ENCODE peak calls at places on chromosomes 6 and 20, in four cellular contexts. R is AG04450, A is nephron progenitor cell, U is K562. F is an unnamed sample.

GRCh38 chr6:132742495-132742894 is 15.2 kb downstream of the VNN2 start:
- DNase-seq in R (no peak), A (no peak), U (no peak), F (no peak)

GRCh38 chr6:138576303-138576702 is 77.0 kb upstream of the NHSL1 start:
- DNase-seq in R (no peak), A (no peak), U (no peak), F (no peak)

GRCh38 chr20:58224097-58224496 is 4.4 kb downstream of the ANKRD60 start:
- DNase-seq in R (no peak), A (no peak), U (no peak), F (no peak)

GRCh38 chr20:64157878-64158277 is 6.4 kb upstream of the MYT1 start:
- DNase-seq in R (no peak), A (no peak), U (no peak), F (no peak)

GRCh38 chr20:12153616-12154015 is 235.9 kb downstream of the BTBD3 start:
- DNase-seq in R (peak), A (no peak), U (no peak), F (no peak)

GRCh38 chr6:108638993-108639392 is 78.3 kb downstream of the FOXO3 start:
- DNase-seq in R (no peak), A (no peak), U (no peak), F (no peak)

GRCh38 chr6:100461273-100461919 is 3.3 kb downstream of the SIM1 start:
- DNase-seq in R (no peak), A (peak), U (no peak), F (peak)

GRCh38 chr6:155313602-155314091 is 637 bp downstream of the TFB1M start:
- DNase-seq in R (no peak), A (no peak), U (no peak), F (no peak)

GRCh38 chr6:162090734-162091133 is 636.8 kb downstream of the PRKN start:
- DNase-seq in R (no peak), A (no peak), U (no peak), F (no peak)

GRCh38 chr6:40541556-40542174 is 45.5 kb downstream of the LRFN2 start:
- DNase-seq in R (no peak), A (no peak), U (no peak), F (no peak)

GRCh38 chr6:34044945-34045595 is 100.8 kb downstream of the GRM4 start:
- DNase-seq in R (no peak), A (no peak), U (no peak), F (no peak)

GRCh38 chr20:57433658-57434389 is 42.6 kb downstream of the RBM38 start:
- DNase-seq in R (no peak), A (no peak), U (no peak), F (no peak)

GRCh38 chr20:48706710-48707339 is 121.0 kb downstream of the PREX1 start:
- DNase-seq in R (no peak), A (no peak), U (no peak), F (no peak)

GRCh38 chr6:149696904-149697303 is 21.0 kb downstream of the LATS1 start:
- DNase-seq in R (no peak), A (no peak), U (no peak), F (no peak)

GRCh38 chr20:4100679-4101078 is 85.3 kb upstream of the RNF24 start:
- DNase-seq in R (no peak), A (no peak), U (no peak), F (no peak)

GRCh38 chr6:41088451-41088850 is 15.7 kb downstream of the NFYA start:
- DNase-seq in R (no peak), A (no peak), U (no peak), F (no peak)

GRCh38 chr6:25312034-25312620 is 33.0 kb downstream of the CARMIL1 start:
- DNase-seq in R (no peak), A (no peak), U (no peak), F (no peak)

GRCh38 chr6:106056738-106057390 is 29.3 kb upstream of the PRDM1 start:
- DNase-seq in R (no peak), A (no peak), U (no peak), F (no peak)

GRCh38 chr6:4208158-4208557 is 72.8 kb upstream of the ECI2 start:
- DNase-seq in R (no peak), A (no peak), U (no peak), F (no peak)

GRCh38 chr6:134810402-134810801 is 139.5 kb downstream of the ALDH8A1 start:
- DNase-seq in R (no peak), A (no peak), U (no peak), F (no peak)

GRCh38 chr20:2171266-2171790 is 69.7 kb downstream of the STK35 start:
- DNase-seq in R (no peak), A (no peak), U (no peak), F (no peak)

GRCh38 chr6:63576147-63576772 is 4.0 kb downstream of the LOC128125822 start:
- DNase-seq in R (no peak), A (no peak), U (no peak), F (no peak)

GRCh38 chr6:44062771-44063560 is 64.3 kb downstream of the MRPL14 start:
- DNase-seq in R (no peak), A (peak), U (peak), F (no peak)

GRCh38 chr6:17021539-17021889 is 80.3 kb upstream of the STMND1 start:
- DNase-seq in R (peak), A (no peak), U (no peak), F (no peak)

GRCh38 chr6:6515691-6516607 is 72.6 kb upstream of the LY86 start:
- DNase-seq in R (no peak), A (no peak), U (no peak), F (no peak)

GRCh38 chr6:15630202-15630601 is 32.6 kb downstream of the DTNBP1 start:
- DNase-seq in R (no peak), A (no peak), U (no peak), F (no peak)

GRCh38 chr20:24495266-24495665 is 25.8 kb downstream of the SYNDIG1 start:
- DNase-seq in R (no peak), A (no peak), U (no peak), F (no peak)

GRCh38 chr6:160789263-160790027 is 87.4 kb downstream of the PLG start:
- DNase-seq in R (no peak), A (no peak), U (no peak), F (no peak)

GRCh38 chr20:9253140-9253539 is 184.3 kb downstream of the PLCB4 start:
- DNase-seq in R (no peak), A (no peak), U (no peak), F (no peak)

GRCh38 chr6:99739526-99739925 is 132.9 kb downstream of the PRDM13 start:
- DNase-seq in R (no peak), A (no peak), U (no peak), F (no peak)

GRCh38 chr6:168585441-168585840 is 144.5 kb downstream of the SMOC2 start:
- DNase-seq in R (no peak), A (no peak), U (no peak), F (no peak)

GRCh38 chr20:61777773-61778484 is 287.8 kb downstream of the TAF4 start:
- DNase-seq in R (no peak), A (no peak), U (no peak), F (no peak)

GRCh38 chr20:53902968-53903651 is 167.3 kb downstream of the BCAS1 start:
- DNase-seq in R (no peak), A (no peak), U (no peak), F (no peak)

GRCh38 chr6:154960299-154960796 is 34.8 kb upstream of the TIAM2 start:
- DNase-seq in R (no peak), A (no peak), U (no peak), F (no peak)

GRCh38 chr6:7138921-7139358 is 31.2 kb downstream of the RREB1 start:
- DNase-seq in R (no peak), A (no peak), U (no peak), F (no peak)

GRCh38 chr6:11062083-11062482 is 18.0 kb upstream of the ELOVL2 start:
- DNase-seq in R (no peak), A (no peak), U (no peak), F (no peak)

GRCh38 chr6:11054722-11055121 is 10.6 kb upstream of the ELOVL2 start:
- DNase-seq in R (no peak), A (no peak), U (no peak), F (no peak)

GRCh38 chr6:11056871-11057270 is 12.8 kb upstream of the ELOVL2 start:
- DNase-seq in R (no peak), A (no peak), U (no peak), F (no peak)

GRCh38 chr6:11055127-11055627 is 11.1 kb upstream of the ELOVL2 start:
- DNase-seq in R (no peak), A (no peak), U (no peak), F (no peak)

GRCh38 chr6:11058406-11058805 is 14.3 kb upstream of the ELOVL2 start:
- DNase-seq in R (no peak), A (no peak), U (no peak), F (no peak)
- TF ChIP-seq CTCF in R (no peak), A (no peak), U (no peak), F (no peak)

DNA sequence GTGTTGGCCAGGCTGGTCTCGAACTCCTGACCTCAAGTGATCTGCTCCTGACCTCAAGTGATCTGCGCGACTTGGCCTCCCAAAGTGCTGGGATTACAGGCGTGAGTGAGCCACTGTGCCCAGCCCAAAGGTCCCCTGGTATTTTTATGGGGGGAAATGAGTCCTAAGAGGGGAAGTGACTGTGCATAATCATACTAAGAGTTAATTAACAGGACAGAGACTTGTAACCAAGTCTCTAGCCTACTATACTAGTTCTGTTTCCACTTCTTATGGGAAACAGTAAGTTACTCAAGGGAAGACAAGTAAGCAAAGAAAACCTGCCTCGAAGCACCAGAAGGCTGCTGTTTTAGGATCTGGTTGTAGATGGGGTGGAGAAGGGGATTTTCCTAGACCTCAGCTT is 27.9 kb downstream of the TCF15 start:
- DNase-seq in R (no peak), A (no peak), U (no peak), F (no peak)
- TF ChIP-seq CTCF in R (no peak), A (no peak), U (no peak), F (no peak)

GRCh38 chr6:98054453-98054852 is 771.4 kb upstream of the MMS22L start:
- DNase-seq in R (no peak), A (no peak), U (no peak), F (no peak)
- TF ChIP-seq CTCF in R (no peak), A (no peak), U (no peak), F (peak)

GRCh38 chr6:19204445-19204844 is 632.7 kb upstream of the ID4 start:
- DNase-seq in R (no peak), A (no peak), U (no peak), F (no peak)
- TF ChIP-seq CTCF in R (no peak), A (no peak), U (no peak), F (no peak)

DNA sequence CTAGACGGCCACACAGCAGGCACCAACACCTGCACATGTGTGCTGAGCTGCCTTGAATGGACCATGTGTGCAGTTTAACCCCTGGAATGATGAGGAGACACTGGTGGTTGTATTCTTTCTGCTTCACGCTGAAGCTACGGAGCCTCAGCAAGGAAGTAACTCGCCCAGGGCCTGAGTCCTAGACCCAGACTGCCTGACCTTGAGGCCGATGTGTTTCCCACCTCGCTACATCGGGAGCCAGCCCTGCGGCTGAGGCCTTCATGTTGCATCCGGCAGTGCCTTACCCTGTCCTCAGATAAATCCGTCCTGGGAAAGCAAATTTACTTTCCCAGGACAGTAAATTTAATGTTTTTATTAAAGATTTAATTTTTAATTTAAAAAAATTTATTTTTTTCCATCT is 110.0 kb upstream of the MTHFD1L start:
- DNase-seq in R (no peak), A (no peak), U (no peak), F (no peak)
- TF ChIP-seq CTCF in R (no peak), A (no peak), U (no peak), F (no peak)

DNA sequence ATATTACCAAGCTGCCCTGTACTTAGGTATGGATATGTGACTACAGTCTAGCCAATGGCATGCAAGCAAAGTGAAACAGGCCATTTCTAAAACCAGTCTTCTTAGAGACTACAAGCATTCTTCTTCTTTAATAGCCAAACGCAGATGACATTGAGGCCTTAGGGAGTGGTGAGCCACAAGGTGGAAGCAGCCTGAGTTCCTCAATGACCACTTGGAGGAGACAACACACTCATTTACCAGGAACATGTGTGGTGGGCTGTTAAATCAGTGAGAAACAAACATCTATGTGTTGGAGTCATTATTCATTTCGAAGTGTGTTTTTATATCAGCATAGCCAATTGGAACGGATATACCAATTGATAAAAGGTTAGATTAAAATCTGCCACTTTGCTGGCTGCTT is 122.0 kb downstream of the GFRAL start:
- DNase-seq in R (no peak), A (no peak), U (no peak), F (no peak)
- TF ChIP-seq CTCF in R (no peak), A (no peak), U (no peak), F (no peak)

GRCh38 chr20:22723659-22724058 is 139.3 kb upstream of the FOXA2 start:
- DNase-seq in R (no peak), A (no peak), U (no peak), F (no peak)
- TF ChIP-seq CTCF in R (no peak), A (no peak), U (no peak), F (no peak)

F was measured in glutamatergic neuron.